ENCODE peak calls at places on chromosomes 7 and 10, in eight cellular contexts. J is activated T-cell treated with anti-CD3 and anti-CD28 coated beads for 1 hour, O is ELR, D is GM06990, I is G401, G is GM04504, S is fibroblast of pulmonary artery, U is body of pancreas. V is an unnamed sample.

GRCh38 chr7:113086431-113086888 is at the start of gene GPR85:
- DNase-seq in I (peak; percentile 78), U (peak; percentile 35), G (peak; percentile 32), O (peak; percentile 81), D (peak; percentile 68), S (peak; percentile 62), J (peak; percentile 0), V (no peak)

GRCh38 chr10:3749597-3750351 is 35.2 kb downstream of the KLF6 start:
- DNase-seq in J (no peak), I (no peak), G (peak; percentile 80), U (peak; percentile 66), D (no peak), S (peak; percentile 82), O (peak; percentile 24), V (peak; percentile 71)

GRCh38 chr7:156629873-156630272 is 10.7 kb upstream of the RNF32 start:
- DNase-seq in S (no peak), I (no peak), J (no peak), O (no peak), U (no peak), D (no peak), G (no peak), V (no peak)

GRCh38 chr10:125840955-125841354 is 17.6 kb downstream of the BCCIP start:
- DNase-seq in G (no peak), I (no peak), J (no peak), D (no peak), O (peak; percentile 37), S (peak; percentile 17), U (no peak), V (no peak)

GRCh38 chr7:23471090-23471859 is 984 bp upstream of the IGF2BP3 start:
- DNase-seq in U (no peak), S (peak; percentile 78), J (no peak), D (peak; percentile 92), I (peak; percentile 50), O (peak; percentile 87), G (no peak), V (no peak)

GRCh38 chr7:1109581-1110310 is 21.8 kb downstream of the GPER1 start:
- DNase-seq in D (no peak), S (no peak), J (no peak), I (no peak), G (no peak), U (no peak), O (no peak), V (no peak)

GRCh38 chr7:116258734-116259133 is 48.4 kb downstream of the TES start:
- DNase-seq in O (peak; percentile 80), J (no peak), D (no peak), U (peak; percentile 34), S (peak; percentile 81), G (peak; percentile 40), I (peak; percentile 19), V (no peak)

GRCh38 chr7:100471021-100471420 is 7.0 kb upstream of the SPACDR start:
- DNase-seq in U (no peak), O (no peak), J (no peak), G (no peak), I (no peak), S (no peak), D (no peak), V (no peak)

GRCh38 chr7:24756989-24757798 is at the start of gene GSDME:
- DNase-seq in G (peak; percentile 59), J (peak; percentile 2), O (peak; percentile 84), S (peak; percentile 72), U (peak; percentile 47), D (peak; percentile 80), I (no peak), V (no peak)

GRCh38 chr7:139828880-139829653 is at the start of gene TBXAS1:
- DNase-seq in D (peak; percentile 57), O (peak; percentile 12), S (peak; percentile 22), U (peak; percentile 53), J (no peak), I (no peak), G (no peak), V (no peak)

GRCh38 chr7:42924223-42924877 is 7.6 kb downstream of the PSMA2 start:
- DNase-seq in I (no peak), S (no peak), U (no peak), D (no peak), G (no peak), O (no peak), J (no peak), V (no peak)